ENCODE peak calls at places on chromosomes 4 and X, in seven cellular contexts. S, V, Y, J, G, L and A are unnamed samples.

GRCh38 chrX:19347916-19348315 is 4.2 kb downstream of the PDHA1 start:
- DNase-seq in G (no peak), Y (no peak), J (no peak), S (no peak), V (peak), L (no peak), A (no peak)

GRCh38 chrX:37543324-37543723 is 28.1 kb upstream of the LANCL3 start:
- DNase-seq in Y (no peak), V (no peak), G (no peak), L (no peak), J (no peak), S (no peak), A (no peak)

GRCh38 chr4:1310796-1311715 is 21.4 kb downstream of the MAEA start:
- DNase-seq in L (no peak), V (no peak), S (no peak), Y (no peak), G (no peak), J (no peak), A (no peak)

GRCh38 chr4:37641886-37642849 is 44.0 kb downstream of the RELL1 start:
- DNase-seq in S (no peak), G (no peak), L (no peak), Y (no peak), J (no peak), V (no peak), A (no peak)

GRCh38 chr4:173214661-173215060 is 46.0 kb downstream of the GALNT7 start:
- DNase-seq in G (no peak), J (peak), L (no peak), V (peak), S (no peak), Y (no peak), A (no peak)

GRCh38 chrX:134669378-134670098 is 11.3 kb upstream of the PLAC1 start:
- DNase-seq in L (peak), S (no peak), Y (peak), G (no peak), J (peak), V (peak), A (no peak)

GRCh38 chr4:109574443-109574850 is 14.4 kb downstream of the MCUB start:
- DNase-seq in L (peak), S (no peak), Y (no peak), G (no peak), J (no peak), V (no peak), A (no peak)

GRCh38 chr4:152643153-152644035 is 36.4 kb downstream of the TMEM154 start:
- DNase-seq in Y (no peak), L (no peak), V (no peak), G (no peak), J (no peak), S (peak), A (no peak)

GRCh38 chr4:4759233-4759632 is 100.2 kb upstream of the MSX1 start:
- DNase-seq in L (no peak), V (no peak), G (no peak), J (no peak), S (no peak), Y (no peak), A (no peak)

GRCh38 chr4:152784490-152785195 is 4.9 kb downstream of the ARFIP1 start:
- DNase-seq in Y (peak), L (no peak), V (peak), S (no peak), J (peak), G (no peak), A (peak)